ENCODE peak calls at places on chromosomes 13 and 19, in six cellular contexts. O is T-helper 2 cell; N is upper lobe of right lung; L is MG63; W is suprapubic skin; G is effector CD4-positive, alpha-beta T cell. K is an unnamed sample.

GRCh38 chr13:114286808-114287207 is 5.4 kb downstream of the UPF3A start:
- DNase-seq in O (no peak), W (peak), N (no peak), L (no peak), G (no peak), K (no peak)

GRCh38 chr19:3458595-3459284 is 21.6 kb downstream of the SMIM24 start:
- DNase-seq in N (peak), W (no peak), G (no peak), O (no peak), L (no peak), K (no peak)

GRCh38 chr13:111859361-111860105 is 207.4 kb upstream of the SOX1 start:
- DNase-seq in N (no peak), W (no peak), G (no peak), O (no peak), L (no peak), K (no peak)

GRCh38 chr19:29587518-29587986 is 18.5 kb upstream of the POP4 start:
- DNase-seq in G (peak), L (no peak), O (peak), W (no peak), N (no peak), K (peak)

GRCh38 chr13:98214008-98214643 is 37.1 kb upstream of the RNF113B start:
- DNase-seq in O (no peak), N (no peak), W (no peak), G (no peak), L (peak), K (no peak)

GRCh38 chr13:74891610-74892009 is 590.4 kb downstream of the TBC1D4 start:
- DNase-seq in L (peak), G (no peak), O (no peak), N (no peak), W (no peak), K (no peak)

GRCh38 chr13:113922412-113923118 is 51.3 kb downstream of the C13orf46 start:
- DNase-seq in N (no peak), O (no peak), G (no peak), W (peak), L (no peak), K (no peak)

GRCh38 chr19:29084266-29084665 is 128.7 kb downstream of the UQCRFS1 start:
- DNase-seq in O (no peak), L (peak), N (no peak), W (no peak), G (no peak), K (no peak)

GRCh38 chr19:1715540-1715939 is 37.8 kb upstream of the ONECUT3 start:
- DNase-seq in N (no peak), W (no peak), L (no peak), G (no peak), O (no peak), K (no peak)

GRCh38 chr13:112850273-112850672 is 118.7 kb upstream of the MCF2L start:
- DNase-seq in W (no peak), G (no peak), L (no peak), O (no peak), N (no peak), K (no peak)

GRCh38 chr13:73782781-73783180 is 351.4 kb downstream of the KLF12 start:
- DNase-seq in N (no peak), O (no peak), L (no peak), G (no peak), W (no peak), K (no peak)

GRCh38 chr13:97386832-97387486 is 47.0 kb upstream of the RAP2A start:
- DNase-seq in N (peak), L (no peak), G (no peak), W (no peak), O (no peak), K (no peak)

GRCh38 chr19:38324431-38324830 is 4.8 kb downstream of the KCNK6 start:
- DNase-seq in N (no peak), O (no peak), G (no peak), L (no peak), W (no peak), K (no peak)

GRCh38 chr19:35090795-35091214 is 24.8 kb upstream of the FXYD3 start:
- DNase-seq in O (no peak), N (no peak), G (no peak), W (no peak), L (peak), K (no peak)

GRCh38 chr13:91544723-91545122 is 146.3 kb downstream of the GPC5 start:
- DNase-seq in G (no peak), N (no peak), O (no peak), W (no peak), L (no peak), K (no peak)